ENCODE peak calls at places on chromosomes 16 and 17, in eight cellular contexts. N, E, R, Q, O, C, G and W are unnamed samples.

GRCh38 chr16:24508614-24509013 is 30.8 kb upstream of the RBBP6 start:
- DNase-seq in N (no peak), E (peak), R (peak), Q (peak), O (peak), C (peak), G (no peak), W (peak)

GRCh38 chr16:14538604-14539003 is 91.5 kb downstream of the PARN start:
- DNase-seq in N (no peak), E (no peak), R (no peak), Q (no peak), O (no peak), C (no peak), G (no peak), W (no peak)

GRCh38 chr16:66712512-66712911 is 16.0 kb upstream of the CMTM4 start:
- DNase-seq in N (no peak), E (no peak), R (no peak), Q (no peak), O (no peak), C (no peak), G (no peak), W (no peak)

GRCh38 chr17:2780931-2781454 is 15.2 kb upstream of the RAP1GAP2 start:
- DNase-seq in N (no peak), E (no peak), R (no peak), Q (no peak), O (no peak), C (no peak), G (no peak), W (no peak)

GRCh38 chr17:32191306-32191705 is 49.0 kb downstream of the RHOT1 start:
- DNase-seq in N (no peak), E (peak), R (peak), Q (peak), O (peak), C (peak), G (no peak), W (no peak)

GRCh38 chr17:31900877-31901276 is 631 bp downstream of the UTP6 start:
- DNase-seq in N (peak), E (peak), R (no peak), Q (peak), O (peak), C (peak), G (no peak), W (no peak)

GRCh38 chr16:87064731-87065720 is 252.2 kb downstream of the C16orf95 start:
- DNase-seq in N (no peak), E (no peak), R (peak), Q (no peak), O (no peak), C (no peak), G (no peak), W (no peak)

GRCh38 chr17:40596261-40596919 is 31.1 kb upstream of the CCR7 start:
- DNase-seq in N (peak), E (no peak), R (no peak), Q (no peak), O (peak), C (no peak), G (no peak), W (peak)

GRCh38 chr17:69501591-69502468 is 87.3 kb downstream of the MAP2K6 start:
- DNase-seq in N (no peak), E (peak), R (peak), Q (peak), O (peak), C (peak), G (peak), W (peak)

GRCh38 chr17:39774043-39774442 is 36.3 kb downstream of the GRB7 start:
- DNase-seq in N (no peak), E (no peak), R (no peak), Q (no peak), O (no peak), C (no peak), G (no peak), W (no peak)

GRCh38 chr16:1509307-1510221 is 16.4 kb downstream of the TELO2 start:
- DNase-seq in N (no peak), E (no peak), R (peak), Q (no peak), O (no peak), C (no peak), G (no peak), W (no peak)

GRCh38 chr16:11127610-11128195 is 128.3 kb downstream of the SOCS1 start:
- DNase-seq in N (no peak), E (no peak), R (no peak), Q (no peak), O (no peak), C (no peak), G (no peak), W (no peak)

GRCh38 chr16:11129378-11129781 is 126.6 kb downstream of the SOCS1 start:
- DNase-seq in N (peak), E (peak), R (no peak), Q (peak), O (no peak), C (peak), G (no peak), W (no peak)

GRCh38 chr16:11126389-11127072 is 129.5 kb downstream of the SOCS1 start:
- DNase-seq in N (no peak), E (no peak), R (no peak), Q (no peak), O (peak), C (no peak), G (no peak), W (no peak)

GRCh38 chr16:11125936-11126335 is 130.1 kb downstream of the SOCS1 start:
- DNase-seq in N (no peak), E (no peak), R (no peak), Q (no peak), O (no peak), C (no peak), G (no peak), W (no peak)

DNA sequence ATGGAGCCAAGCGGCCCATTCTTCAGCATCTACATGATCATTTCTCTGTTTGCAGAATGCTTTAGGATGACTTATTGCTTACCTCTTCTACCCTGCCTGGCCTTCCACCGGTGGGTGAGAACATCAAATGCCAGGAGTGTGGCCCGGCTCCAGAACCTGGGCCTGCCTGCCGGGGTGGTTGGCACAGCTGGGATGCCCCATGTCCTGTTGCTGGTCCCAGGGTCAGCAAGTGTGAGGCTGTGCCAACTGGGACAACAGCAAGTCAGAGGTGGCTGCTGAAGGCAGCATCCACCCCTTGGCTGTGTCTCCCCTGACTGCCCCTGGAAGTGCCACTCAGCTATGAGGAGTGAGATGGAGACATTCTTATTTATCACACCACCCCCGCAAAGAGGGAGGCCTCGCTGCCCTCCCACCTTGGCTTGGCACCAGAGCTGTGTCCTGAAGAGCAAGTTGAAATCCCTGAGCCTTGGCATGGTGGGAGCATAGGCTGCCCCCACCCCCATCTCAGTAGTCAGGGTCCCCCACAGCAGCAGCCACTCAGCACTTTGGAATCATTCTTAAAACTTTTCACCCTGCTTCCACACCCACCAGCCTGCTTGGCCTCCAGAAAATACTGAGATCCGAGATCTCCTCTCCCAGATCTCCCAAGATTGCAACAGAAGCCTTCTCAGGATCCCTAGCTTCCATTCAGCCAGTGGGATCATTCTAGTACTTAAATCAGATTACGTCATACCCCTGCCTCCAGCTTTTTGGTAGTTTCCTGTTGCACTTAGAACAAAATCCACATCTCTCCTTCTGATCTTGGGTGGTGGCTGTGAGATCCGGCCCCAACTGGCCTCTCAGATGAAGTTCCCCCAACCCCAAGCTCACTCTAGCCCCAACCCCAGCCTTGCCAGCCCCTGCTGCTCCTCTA is 127.5 kb downstream of the SOCS1 start:
- DNase-seq in N (peak), E (peak), R (no peak), Q (peak), O (peak), C (peak), G (no peak), W (no peak)
- H3K9ac ChIP-seq in N (no peak), E (no peak), R (no peak), Q (peak), O (no peak), C (no peak), G (no peak), W (no peak)

GRCh38 chr17:75404739-75405364 is 626 bp downstream of the GRB2 start:
- DNase-seq in N (peak), E (peak), R (peak), Q (peak), O (no peak), C (peak), G (peak), W (peak)

GRCh38 chr17:75404223-75404738 is 1.2 kb downstream of the GRB2 start:
- DNase-seq in N (peak), E (peak), R (peak), Q (peak), O (peak), C (peak), G (peak), W (peak)

GRCh38 chr17:75405365-75406221 is at the start of gene GRB2:
- DNase-seq in N (peak), E (peak), R (peak), Q (peak), O (peak), C (peak), G (peak), W (peak)

GRCh38 chr17:75400326-75400939 is 5.0 kb downstream of the GRB2 start:
- DNase-seq in N (no peak), E (no peak), R (no peak), Q (no peak), O (no peak), C (no peak), G (no peak), W (peak)

DNA sequence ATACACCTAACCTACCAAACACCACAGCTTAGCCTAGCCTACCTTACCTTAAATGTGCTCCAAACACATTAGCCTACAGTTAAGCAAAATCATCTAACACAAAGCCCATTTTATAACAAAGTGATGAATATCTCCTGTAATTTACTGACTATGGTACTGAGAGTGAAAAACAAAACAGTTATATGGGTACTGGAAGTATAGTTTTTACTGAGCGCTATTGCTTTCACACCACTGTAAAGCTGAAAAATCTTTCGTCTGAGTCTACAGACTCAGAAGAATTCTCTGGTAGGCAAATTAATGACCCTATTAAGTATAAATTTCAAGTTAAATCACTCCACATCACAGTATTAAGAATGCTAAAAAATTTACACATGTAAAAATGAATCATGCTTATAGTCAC is 3.4 kb downstream of the GRB2 start:
- DNase-seq in N (no peak), E (no peak), R (no peak), Q (no peak), O (no peak), C (no peak), G (no peak), W (no peak)
- H3K9ac ChIP-seq in N (no peak), E (no peak), R (no peak), Q (peak), O (no peak), C (no peak), G (no peak), W (no peak)

GRCh38 chr16:73064227-73064995 is 16.5 kb upstream of the ZFHX3 start:
- DNase-seq in N (peak), E (peak), R (peak), Q (peak), O (peak), C (peak), G (no peak), W (peak)

GRCh38 chr16:73062640-73063283 is 14.8 kb upstream of the ZFHX3 start:
- DNase-seq in N (peak), E (no peak), R (no peak), Q (no peak), O (peak), C (no peak), G (no peak), W (no peak)

GRCh38 chr16:73063854-73064226 is 15.9 kb upstream of the ZFHX3 start:
- DNase-seq in N (no peak), E (no peak), R (peak), Q (no peak), O (no peak), C (no peak), G (no peak), W (no peak)

GRCh38 chr16:73064996-73065349 is 17.0 kb upstream of the ZFHX3 start:
- DNase-seq in N (no peak), E (no peak), R (no peak), Q (no peak), O (no peak), C (no peak), G (no peak), W (no peak)

GRCh38 chr16:73063284-73063733 is 15.4 kb upstream of the ZFHX3 start:
- DNase-seq in N (no peak), E (no peak), R (no peak), Q (no peak), O (no peak), C (no peak), G (no peak), W (no peak)
- H3K9ac ChIP-seq in N (peak), E (no peak), R (no peak), Q (no peak), O (peak), C (no peak), G (no peak), W (no peak)

GRCh38 chr17:29873476-29873875 is 56.6 kb downstream of the SSH2 start:
- DNase-seq in N (no peak), E (no peak), R (no peak), Q (no peak), O (no peak), C (no peak), G (no peak), W (no peak)
- H3K9ac ChIP-seq in N (no peak), E (no peak), R (no peak), Q (no peak), O (no peak), C (no peak), G (no peak), W (no peak)